ENCODE peak calls at places on chromosomes 11 and 22, in eight cellular contexts. W is ascending aorta; V is suprapubic skin; T is psoas muscle; Z is heart left ventricle; D is coronary artery; S is CD8-positive, alpha-beta T cell; I is AG09309. A is an unnamed sample.

GRCh38 chr11:111259871-111260270 is 14.3 kb downstream of the POU2AF2 start:
- DNase-seq in W (no peak), V (no peak), T (no peak), Z (no peak), D (no peak), S (no peak), I (no peak), A (no peak)

GRCh38 chr11:126366064-126366822 is 10.8 kb downstream of the ST3GAL4 start:
- DNase-seq in W (peak; percentile 58), V (peak; percentile 56), T (no peak), Z (no peak), D (no peak), S (no peak), I (no peak), A (no peak)

GRCh38 chr22:31905356-31905755 is 39.0 kb upstream of the YWHAH start:
- DNase-seq in W (no peak), V (no peak), T (no peak), Z (no peak), D (no peak), S (no peak), I (no peak), A (no peak)

GRCh38 chr11:126032374-126032773 is 30.3 kb downstream of the CDON start:
- DNase-seq in W (no peak), V (no peak), T (no peak), Z (no peak), D (no peak), S (no peak), I (no peak), A (no peak)

GRCh38 chr11:120173771-120174170 is 35.9 kb upstream of the TRIM29 start:
- DNase-seq in W (no peak), V (peak; percentile 31), T (no peak), Z (no peak), D (peak; percentile 45), S (no peak), I (no peak), A (peak; percentile 63)

GRCh38 chr11:92251980-92252379 is 27.4 kb downstream of the FAT3 start:
- DNase-seq in W (no peak), V (no peak), T (no peak), Z (no peak), D (no peak), S (no peak), I (no peak), A (peak; percentile 2)

GRCh38 chr22:19174106-19175025 is 4.2 kb downstream of the SLC25A1 start:
- DNase-seq in W (peak; percentile 83), V (peak; percentile 59), T (peak; percentile 85), Z (no peak), D (peak; percentile 81), S (no peak), I (peak; percentile 29), A (peak; percentile 82)

GRCh38 chr11:30938801-30939200 is 352.6 kb upstream of the MPPED2 start:
- DNase-seq in W (no peak), V (no peak), T (no peak), Z (no peak), D (no peak), S (no peak), I (no peak), A (no peak)

GRCh38 chr11:6498121-6498520 is 1.0 kb downstream of the DNHD1 start:
- DNase-seq in W (no peak), V (no peak), T (no peak), Z (no peak), D (no peak), S (no peak), I (peak; percentile 51), A (peak; percentile 91)

GRCh38 chr11:117620659-117621058 is 176.4 kb downstream of the DSCAML1 start:
- DNase-seq in W (no peak), V (no peak), T (no peak), Z (no peak), D (no peak), S (no peak), I (no peak), A (no peak)

GRCh38 chr22:37050913-37051628 is 471 bp upstream of the KCTD17 start:
- DNase-seq in W (no peak), V (no peak), T (no peak), Z (no peak), D (no peak), S (no peak), I (no peak), A (no peak)

GRCh38 chr11:45665933-45666647 is 668 bp upstream of the CHST1 start:
- DNase-seq in W (peak; percentile 87), V (peak; percentile 66), T (peak; percentile 75), Z (no peak), D (peak; percentile 81), S (no peak), I (no peak), A (no peak)

GRCh38 chr11:123188508-123189165 is 6.4 kb downstream of the CLMP start:
- DNase-seq in W (peak; percentile 70), V (no peak), T (no peak), Z (no peak), D (no peak), S (no peak), I (no peak), A (peak; percentile 88)

GRCh38 chr11:110168404-110168803 is 75.2 kb downstream of the ZC3H12C start:
- DNase-seq in W (no peak), V (no peak), T (no peak), Z (no peak), D (no peak), S (no peak), I (no peak), A (no peak)
- TF ChIP-seq CTCF in W (no peak), V (no peak), T (no peak), Z (no peak), D (no peak), S (no peak), I (no peak), A (no peak)

DNA sequence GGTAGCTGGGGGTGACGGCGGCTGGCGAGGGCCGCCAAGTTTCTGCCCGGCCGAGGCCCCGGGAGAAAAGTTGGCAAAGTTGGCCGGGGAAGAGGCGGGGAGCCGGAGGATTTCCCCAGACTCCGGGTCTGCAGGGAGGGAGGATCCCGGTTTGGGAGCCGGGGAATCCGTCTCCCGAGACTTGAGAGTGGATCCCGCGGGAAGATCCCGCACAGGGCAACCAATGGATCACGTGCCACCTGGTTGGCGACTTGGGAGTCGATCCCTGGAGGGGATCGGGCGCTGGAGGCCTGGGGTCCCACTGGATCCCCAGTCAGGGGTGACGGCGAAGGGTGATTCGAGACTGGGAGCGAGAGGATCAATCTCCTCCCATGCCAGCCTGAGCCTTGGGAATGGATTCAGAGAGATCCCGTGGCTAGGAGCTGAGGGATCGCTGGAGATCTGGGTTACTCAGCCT is 349 bp downstream of the KIAA1671 start:
- DNase-seq in W (peak; percentile 75), V (peak; percentile 77), T (peak; percentile 67), Z (no peak), D (peak; percentile 82), S (no peak), I (no peak), A (peak; percentile 61)
- H3K4me3 ChIP-seq in W (peak overlapping the region; percentile 82), V (peak overlapping the region; percentile 86), T (peak overlapping the region; percentile 76), Z (peak overlapping the region; percentile 97), D (peak overlapping the region; percentile 82), S (peak overlapping the region; percentile 70), I (peak overlapping the region; percentile 38), A (peak overlapping the region; percentile 76)

DNA sequence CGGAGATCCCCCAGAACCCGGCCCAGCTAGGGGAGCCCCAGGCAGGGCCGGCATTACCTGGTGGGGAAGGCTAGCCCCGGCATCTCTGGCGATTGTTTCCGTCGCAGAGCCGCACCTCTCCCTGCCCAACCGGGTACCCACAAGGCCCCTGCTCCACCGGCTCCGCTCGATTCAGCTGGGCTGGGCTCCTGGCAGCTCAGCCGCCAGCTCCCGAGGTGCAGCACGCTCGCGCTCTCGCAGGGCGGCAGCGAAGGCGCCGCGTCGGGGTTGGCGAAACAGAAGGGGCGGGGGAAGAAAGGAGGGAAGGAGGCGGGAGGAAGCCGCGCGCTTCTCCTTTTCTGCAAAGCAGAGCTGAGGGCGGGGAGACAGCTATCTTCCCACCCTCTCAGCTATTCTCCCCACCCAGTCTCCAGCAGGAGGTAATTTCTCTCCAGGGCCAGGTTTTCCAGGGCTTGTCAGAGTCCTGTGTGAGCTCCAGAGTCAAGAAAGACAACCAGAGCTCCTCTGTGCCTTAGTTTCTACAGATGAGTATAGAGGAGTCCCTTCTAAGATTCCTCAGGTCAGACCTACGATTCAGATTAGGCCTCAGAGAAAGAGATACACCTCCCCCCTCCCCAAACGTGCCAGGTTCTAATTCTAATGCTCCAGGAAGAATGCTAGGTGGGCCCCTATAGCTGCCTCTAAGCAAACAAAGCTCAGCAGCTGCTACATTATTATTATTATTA is 62.0 kb downstream of the PAK1 start:
- DNase-seq in W (peak; percentile 91), V (peak; percentile 86), T (peak; percentile 91), Z (peak; percentile 93), D (peak; percentile 86), S (peak; percentile 58), I (peak; percentile 28), A (peak; percentile 80)
- TF ChIP-seq CTCF in W (peak; percentile 13), V (no peak), T (no peak), Z (peak; percentile 22), D (no peak), S (no peak), I (peak; percentile 7), A (no peak)

GRCh38 chr11:530960-531825 is 4.2 kb downstream of the HRAS start:
- DNase-seq in W (no peak), V (peak; percentile 64), T (no peak), Z (no peak), D (no peak), S (no peak), I (no peak), A (no peak)

GRCh38 chr11:529740-530411 is 5.5 kb downstream of the HRAS start:
- DNase-seq in W (peak; percentile 56), V (no peak), T (peak; percentile 49), Z (no peak), D (no peak), S (no peak), I (no peak), A (no peak)

GRCh38 chr11:528166-528814 is 7.1 kb downstream of the HRAS start:
- DNase-seq in W (peak; percentile 55), V (no peak), T (peak; percentile 57), Z (no peak), D (no peak), S (no peak), I (no peak), A (no peak)

GRCh38 chr11:526192-526591 is 9.2 kb downstream of the HRAS start:
- DNase-seq in W (no peak), V (no peak), T (no peak), Z (no peak), D (no peak), S (no peak), I (no peak), A (no peak)

DNA sequence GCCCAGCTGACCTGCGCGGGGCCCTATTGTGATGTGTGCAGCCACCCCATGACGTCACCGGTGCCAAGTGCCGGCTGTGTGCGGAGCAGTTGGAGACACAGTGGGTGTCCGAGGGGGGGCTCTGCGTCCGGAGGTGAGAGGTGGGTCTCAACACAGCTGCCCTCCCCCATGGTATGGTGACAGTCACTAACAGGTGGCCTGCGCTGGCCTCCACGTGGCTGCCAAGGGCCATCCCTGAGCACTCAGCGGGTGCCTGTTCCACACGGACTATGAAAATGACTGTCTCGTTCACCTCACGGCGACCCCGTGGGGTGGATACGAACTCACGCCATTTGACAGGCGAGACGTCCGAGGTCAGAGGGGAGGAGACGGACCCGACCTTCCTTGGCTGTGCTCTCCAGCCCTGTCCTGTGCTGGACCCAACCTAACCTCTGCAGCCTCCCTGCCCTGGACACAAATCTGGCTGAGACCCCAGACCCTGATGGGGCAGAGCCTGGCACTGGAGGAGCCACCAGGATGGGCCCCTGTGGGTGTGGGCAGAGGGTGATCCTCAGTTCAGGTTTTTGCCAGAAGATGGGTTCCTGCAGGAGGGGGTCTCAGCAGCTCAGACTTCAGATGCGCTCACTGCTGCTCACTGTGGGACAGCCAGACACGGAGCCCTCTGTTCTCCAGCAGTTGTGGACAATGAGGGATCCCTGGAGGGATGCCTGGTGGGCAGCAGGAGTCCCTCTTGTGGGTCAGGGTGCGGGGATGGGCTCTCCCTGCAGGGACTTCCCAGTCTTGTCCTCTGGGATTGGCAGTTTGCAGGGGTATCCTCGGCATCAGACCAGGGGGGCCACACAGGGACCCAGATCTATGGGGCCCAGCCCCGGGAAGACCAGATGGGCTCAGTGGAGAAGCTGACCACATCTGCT is 6.3 kb downstream of the HRAS start:
- DNase-seq in W (peak; percentile 57), V (no peak), T (peak; percentile 62), Z (no peak), D (no peak), S (no peak), I (no peak), A (no peak)
- H3K4me3 ChIP-seq in W (no peak overlapping the region), V (no peak overlapping the region), T (peak overlapping the region; percentile 15), Z (no peak overlapping the region), D (no peak overlapping the region), S (no peak overlapping the region), I (no peak overlapping the region), A (no peak overlapping the region)